ENCODE peak calls at places on chromosomes 16 and 17, in seven cellular contexts. I is tibial artery, C is coronary artery, Q is SW480, P is amygdala, T is activated B cell treated with CpG ODN at 0.5 μM for 24 hours, Z is GM12864. J is an unnamed sample.

GRCh38 chr17:21218101-21218500 is 4.1 kb upstream of the TMEM11 start:
- DNase-seq in I (no peak), C (no peak), Q (no peak), P (no peak), T (no peak), Z (no peak), J (no peak)

GRCh38 chr17:81512984-81513668 is 527 bp upstream of the ACTG1 start:
- DNase-seq in I (peak), C (peak), Q (peak), P (peak), T (peak), Z (no peak), J (peak)

GRCh38 chr16:86466695-86467406 is 43.5 kb upstream of the FOXF1 start:
- DNase-seq in I (no peak), C (no peak), Q (no peak), P (no peak), T (no peak), Z (no peak), J (no peak)

GRCh38 chr16:598823-599739 is 9.2 kb downstream of the RAB40C start:
- DNase-seq in I (no peak), C (no peak), Q (no peak), P (no peak), T (no peak), Z (no peak), J (no peak)

GRCh38 chr17:83098241-83099085 is 19.1 kb downstream of the METRNL start:
- DNase-seq in I (no peak), C (no peak), Q (no peak), P (no peak), T (no peak), Z (no peak), J (no peak)

GRCh38 chr17:55770220-55770870 is 19.5 kb downstream of the PCTP start:
- DNase-seq in I (no peak), C (no peak), Q (peak), P (no peak), T (no peak), Z (no peak), J (no peak)

GRCh38 chr17:72545756-72546155 is 424.9 kb downstream of the SOX9 start:
- DNase-seq in I (no peak), C (no peak), Q (no peak), P (no peak), T (no peak), Z (no peak), J (no peak)

GRCh38 chr17:48543854-48544355 is 1.0 kb downstream of the HOXB2 start:
- DNase-seq in I (no peak), C (no peak), Q (no peak), P (no peak), T (peak), Z (no peak), J (no peak)

GRCh38 chr17:41048441-41048840 is 1.3 kb upstream of the KRTAP2-1 start:
- DNase-seq in I (no peak), C (no peak), Q (no peak), P (no peak), T (no peak), Z (no peak), J (no peak)

GRCh38 chr16:28951410-28951943 is 740 bp downstream of the NFATC2IP start:
- DNase-seq in I (no peak), C (no peak), Q (no peak), P (no peak), T (no peak), Z (no peak), J (no peak)

GRCh38 chr16:24966031-24966430 is 49.1 kb downstream of the ARHGAP17 start:
- DNase-seq in I (no peak), C (no peak), Q (no peak), P (no peak), T (no peak), Z (no peak), J (no peak)

GRCh38 chr16:65786916-65787315 is 579.6 kb upstream of the CDH5 start:
- DNase-seq in I (no peak), C (no peak), Q (no peak), P (no peak), T (no peak), Z (no peak), J (no peak)

GRCh38 chr16:48052731-48053130 is 103.1 kb downstream of the ABCC12 start:
- DNase-seq in I (no peak), C (no peak), Q (no peak), P (no peak), T (no peak), Z (no peak), J (no peak)

GRCh38 chr16:11254913-11255736 is 879 bp downstream of the SOCS1 start:
- DNase-seq in I (peak), C (no peak), Q (peak), P (no peak), T (peak), Z (no peak), J (peak)

GRCh38 chr17:11935734-11936406 is 61.4 kb downstream of the ZNF18 start:
- DNase-seq in I (no peak), C (no peak), Q (peak), P (peak), T (no peak), Z (no peak), J (no peak)

GRCh38 chr17:77959216-77959925 is 868 bp downstream of the TNRC6C start:
- DNase-seq in I (no peak), C (no peak), Q (peak), P (no peak), T (peak), Z (no peak), J (peak)

GRCh38 chr17:77140878-77141767 is at the start of gene SEC14L1:
- DNase-seq in I (peak), C (peak), Q (peak), P (no peak), T (peak), Z (no peak), J (peak)

GRCh38 chr16:50301626-50302471 is 35.5 kb downstream of the ADCY7 start:
- DNase-seq in I (peak), C (peak), Q (no peak), P (no peak), T (peak), Z (no peak), J (peak)